ENCODE peak calls at places on chromosome 11, in five cellular contexts. One of them, this sample, is unnamed.

GRCh38 chr11:108561535-108561991 is 32.0 kb downstream of the EXPH5 start:
- DNase-seq in HCT116: no peak
- DNase-seq in HepG2: no peak
- DNase-seq in H1: no peak
- DNase-seq in K562: no peak
- DNase-seq in this sample: no peak

GRCh38 chr11:27468209-27468608 is 4.4 kb downstream of the LGR4 start:
- DNase-seq in HCT116: no peak
- DNase-seq in HepG2: no peak
- DNase-seq in H1: no peak
- DNase-seq in K562: no peak
- DNase-seq in this sample: no peak

GRCh38 chr11:94885581-94885980 is 87.8 kb downstream of the CWC15 start:
- DNase-seq in HCT116: no peak
- DNase-seq in HepG2: no peak
- DNase-seq in H1: no peak
- DNase-seq in K562: no peak
- DNase-seq in this sample: no peak

GRCh38 chr11:3920148-3920852 is 64.8 kb downstream of the STIM1 start:
- DNase-seq in HCT116: peak
- DNase-seq in HepG2: no peak
- DNase-seq in H1: no peak
- DNase-seq in K562: no peak
- DNase-seq in this sample: no peak

GRCh38 chr11:46675288-46675851 is 25.0 kb downstream of the ARHGAP1 start:
- DNase-seq in HCT116: no peak
- DNase-seq in HepG2: peak
- DNase-seq in H1: no peak
- DNase-seq in K562: no peak
- DNase-seq in this sample: peak

GRCh38 chr11:123628936-123629683 is 25.3 kb downstream of the SCN3B start:
- DNase-seq in HCT116: no peak
- DNase-seq in HepG2: no peak
- DNase-seq in H1: no peak
- DNase-seq in K562: no peak
- DNase-seq in this sample: no peak

GRCh38 chr11:10457901-10458300 is 2.8 kb downstream of the AMPD3 start:
- DNase-seq in HCT116: no peak
- DNase-seq in HepG2: no peak
- DNase-seq in H1: no peak
- DNase-seq in K562: no peak
- DNase-seq in this sample: no peak

GRCh38 chr11:124879229-124879998 is 14.2 kb downstream of the ROBO3 start:
- DNase-seq in HCT116: no peak
- DNase-seq in HepG2: no peak
- DNase-seq in H1: no peak
- DNase-seq in K562: no peak
- DNase-seq in this sample: no peak

GRCh38 chr11:13074714-13075464 is 65.8 kb downstream of the RASSF10 start:
- DNase-seq in HCT116: no peak
- DNase-seq in HepG2: no peak
- DNase-seq in H1: no peak
- DNase-seq in K562: no peak
- DNase-seq in this sample: no peak

GRCh38 chr11:469684-470667 is 19.9 kb downstream of the PTDSS2 start:
- DNase-seq in HCT116: no peak
- DNase-seq in HepG2: peak
- DNase-seq in H1: no peak
- DNase-seq in K562: no peak
- DNase-seq in this sample: peak

GRCh38 chr11:125071408-125071807 is 8.3 kb downstream of the SLC37A2 start:
- DNase-seq in HCT116: no peak
- DNase-seq in HepG2: no peak
- DNase-seq in H1: no peak
- DNase-seq in K562: no peak
- DNase-seq in this sample: peak

GRCh38 chr11:47052165-47052564 is 115.6 kb downstream of the CSTPP1 start:
- DNase-seq in HCT116: no peak
- DNase-seq in HepG2: no peak
- DNase-seq in H1: no peak
- DNase-seq in K562: no peak
- DNase-seq in this sample: no peak

GRCh38 chr11:942853-943252 is 17.2 kb downstream of the AP2A2 start:
- DNase-seq in HCT116: no peak
- DNase-seq in HepG2: no peak
- DNase-seq in H1: no peak
- DNase-seq in K562: no peak
- DNase-seq in this sample: no peak

GRCh38 chr11:118343981-118344521 is at the start of gene CD3G:
- DNase-seq in HCT116: no peak
- DNase-seq in HepG2: no peak
- DNase-seq in H1: no peak
- DNase-seq in K562: no peak
- DNase-seq in this sample: no peak

GRCh38 chr11:131370090-131370751 is at the start of gene NTM:
- DNase-seq in HCT116: no peak
- DNase-seq in HepG2: no peak
- DNase-seq in H1: no peak
- DNase-seq in K562: no peak
- DNase-seq in this sample: peak

GRCh38 chr11:69000831-69001245 is 12.2 kb downstream of the MRGPRF start:
- DNase-seq in HCT116: peak
- DNase-seq in HepG2: peak
- DNase-seq in H1: no peak
- DNase-seq in K562: no peak
- DNase-seq in this sample: peak

GRCh38 chr11:119975561-119976152 is 162.3 kb downstream of the TRIM29 start:
- DNase-seq in HCT116: no peak
- DNase-seq in HepG2: no peak
- DNase-seq in H1: peak
- DNase-seq in K562: no peak
- DNase-seq in this sample: no peak

GRCh38 chr11:8809605-8810272 is 101.2 kb upstream of the AKIP1 start:
- DNase-seq in HCT116: no peak
- DNase-seq in HepG2: peak
- DNase-seq in H1: no peak
- DNase-seq in K562: no peak
- DNase-seq in this sample: no peak

GRCh38 chr11:85827768-85828639 is 17.1 kb upstream of the SYTL2 start:
- DNase-seq in HCT116: peak
- DNase-seq in HepG2: no peak
- DNase-seq in H1: no peak
- DNase-seq in K562: no peak
- DNase-seq in this sample: peak

GRCh38 chr11:19313140-19313539 is 72.4 kb upstream of the E2F8 start:
- DNase-seq in HCT116: no peak
- DNase-seq in HepG2: no peak
- DNase-seq in H1: no peak
- DNase-seq in K562: no peak
- DNase-seq in this sample: no peak

GRCh38 chr11:65419460-65419772 is 3.2 kb upstream of the NEAT1 start:
- DNase-seq in HCT116: no peak
- DNase-seq in HepG2: no peak
- DNase-seq in H1: no peak
- DNase-seq in K562: no peak
- DNase-seq in this sample: no peak
- TF ChIP-seq JUND in HCT116: no peak
- TF ChIP-seq JUND in HepG2: no peak
- TF ChIP-seq JUND in H1: no peak
- TF ChIP-seq JUND in K562: no peak
- TF ChIP-seq JUND in this sample: no peak

GRCh38 chr11:116990061-116990473 is 108.2 kb downstream of the SIK3 start:
- DNase-seq in HCT116: no peak
- DNase-seq in HepG2: peak
- DNase-seq in H1: no peak
- DNase-seq in K562: no peak
- DNase-seq in this sample: no peak
- TF ChIP-seq JUND in HCT116: no peak
- TF ChIP-seq JUND in HepG2: no peak
- TF ChIP-seq JUND in H1: no peak
- TF ChIP-seq JUND in K562: no peak
- TF ChIP-seq JUND in this sample: no peak

GRCh38 chr11:60978546-60979380 is 7.3 kb downstream of the CD6 start:
- DNase-seq in HCT116: no peak
- DNase-seq in HepG2: no peak
- DNase-seq in H1: no peak
- DNase-seq in K562: no peak
- DNase-seq in this sample: no peak

GRCh38 chr11:60974726-60975125 is 3.2 kb downstream of the CD6 start:
- DNase-seq in HCT116: no peak
- DNase-seq in HepG2: no peak
- DNase-seq in H1: no peak
- DNase-seq in K562: no peak
- DNase-seq in this sample: no peak

GRCh38 chr11:60981515-60981914 is 10.0 kb downstream of the CD6 start:
- DNase-seq in HCT116: no peak
- DNase-seq in HepG2: no peak
- DNase-seq in H1: no peak
- DNase-seq in K562: no peak
- DNase-seq in this sample: no peak

GRCh38 chr11:60973699-60974098 is 2.2 kb downstream of the CD6 start:
- DNase-seq in HCT116: no peak
- DNase-seq in HepG2: no peak
- DNase-seq in H1: no peak
- DNase-seq in K562: no peak
- DNase-seq in this sample: no peak

GRCh38 chr11:60977224-60977623 is 5.7 kb downstream of the CD6 start:
- DNase-seq in HCT116: no peak
- DNase-seq in HepG2: no peak
- DNase-seq in H1: no peak
- DNase-seq in K562: no peak
- DNase-seq in this sample: no peak
- TF ChIP-seq JUND in HCT116: no peak
- TF ChIP-seq JUND in HepG2: no peak
- TF ChIP-seq JUND in H1: no peak
- TF ChIP-seq JUND in K562: no peak
- TF ChIP-seq JUND in this sample: no peak

DNA sequence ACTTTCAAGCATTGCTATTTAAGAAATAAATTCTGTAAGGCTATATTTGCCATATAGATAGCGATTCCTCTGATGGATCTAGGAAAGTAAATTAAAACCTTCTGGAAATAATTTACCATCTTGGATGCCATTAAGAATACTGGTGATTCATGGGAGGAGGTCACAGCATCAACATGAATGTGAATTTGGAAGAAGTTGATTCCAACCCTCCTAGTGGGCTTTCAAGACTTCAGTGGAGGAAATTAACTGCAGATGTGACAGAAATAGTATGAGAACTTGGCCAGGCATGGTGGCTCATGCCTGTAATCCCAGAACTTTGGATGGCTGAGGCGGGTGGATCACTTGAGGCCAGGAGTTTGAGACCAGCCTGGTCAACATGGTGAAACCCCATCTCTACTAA is 14.3 kb downstream of the XNDC1N start:
- DNase-seq in HCT116: no peak
- DNase-seq in HepG2: no peak
- DNase-seq in H1: no peak
- DNase-seq in K562: no peak
- DNase-seq in this sample: no peak
- TF ChIP-seq JUND in HCT116: no peak
- TF ChIP-seq JUND in HepG2: no peak
- TF ChIP-seq JUND in H1: no peak
- TF ChIP-seq JUND in K562: no peak
- TF ChIP-seq JUND in this sample: no peak

DNA sequence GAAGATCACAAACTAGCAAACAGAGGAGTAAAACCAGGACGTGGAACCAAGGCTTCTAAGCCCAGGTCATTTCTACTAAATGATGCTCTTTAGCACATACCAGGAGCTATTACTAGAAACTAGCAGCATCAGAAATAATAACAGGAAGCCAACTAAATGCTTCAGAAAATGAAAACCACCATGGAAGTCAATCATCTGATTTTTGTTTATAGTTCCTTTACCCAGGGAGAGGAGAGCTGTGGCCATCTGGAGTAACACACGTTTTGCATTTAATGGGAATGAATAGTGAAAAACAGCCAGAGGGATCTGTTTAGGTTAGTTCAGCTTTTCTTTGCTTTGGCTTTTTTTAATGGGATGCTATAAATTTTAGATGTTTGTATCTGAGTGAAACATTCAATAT is 250.7 kb upstream of the ARHGAP20 start:
- DNase-seq in HCT116: no peak
- DNase-seq in HepG2: no peak
- DNase-seq in H1: no peak
- DNase-seq in K562: no peak
- DNase-seq in this sample: no peak
- TF ChIP-seq JUND in HCT116: no peak
- TF ChIP-seq JUND in HepG2: no peak
- TF ChIP-seq JUND in H1: no peak
- TF ChIP-seq JUND in K562: no peak
- TF ChIP-seq JUND in this sample: no peak

GRCh38 chr11:134505125-134505524 is 93.1 kb upstream of the B3GAT1 start:
- DNase-seq in HCT116: no peak
- DNase-seq in HepG2: no peak
- DNase-seq in H1: no peak
- DNase-seq in K562: no peak
- DNase-seq in this sample: no peak
- TF ChIP-seq JUND in HCT116: no peak
- TF ChIP-seq JUND in HepG2: no peak
- TF ChIP-seq JUND in H1: no peak
- TF ChIP-seq JUND in K562: no peak
- TF ChIP-seq JUND in this sample: no peak

DNA sequence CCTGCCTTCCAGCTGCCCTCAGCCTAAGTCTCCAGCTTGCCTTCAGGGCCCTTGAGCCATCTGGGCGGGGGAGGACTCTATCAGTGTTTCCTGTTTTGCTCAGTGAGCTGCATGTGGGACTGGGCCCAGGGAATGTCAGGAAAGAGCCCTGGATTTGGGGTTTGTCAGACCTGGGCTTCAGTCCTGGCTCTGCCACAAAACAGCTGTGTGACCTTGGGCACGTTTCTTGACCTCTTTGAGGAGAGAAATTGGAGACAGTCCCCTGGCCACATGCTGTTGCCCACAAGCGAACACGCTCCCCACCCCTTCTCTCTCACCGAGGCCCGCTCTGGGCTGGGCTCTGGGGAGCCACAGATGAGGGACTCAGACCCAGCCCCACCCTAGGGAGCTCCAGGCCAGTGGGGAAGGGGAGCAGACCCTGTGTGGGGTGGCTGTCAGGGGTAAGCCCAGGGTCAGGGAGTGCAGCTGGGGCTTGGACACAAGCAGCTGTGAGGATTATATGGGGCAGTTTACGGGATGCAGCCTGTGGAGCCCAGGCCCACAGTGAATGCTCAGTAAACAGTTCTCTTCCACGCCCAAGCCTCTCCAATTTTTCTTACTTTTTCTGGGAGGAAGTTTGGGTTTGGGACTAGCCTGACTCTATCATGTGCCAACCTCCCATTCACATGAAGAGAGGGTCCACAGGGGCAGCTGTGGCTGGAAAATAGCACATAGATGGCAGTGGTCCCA is 12.3 kb downstream of the MYO7A start:
- DNase-seq in HCT116: no peak
- DNase-seq in HepG2: no peak
- DNase-seq in H1: peak
- DNase-seq in K562: no peak
- DNase-seq in this sample: no peak
- TF ChIP-seq JUND in HCT116: no peak
- TF ChIP-seq JUND in HepG2: no peak
- TF ChIP-seq JUND in H1: no peak
- TF ChIP-seq JUND in K562: no peak
- TF ChIP-seq JUND in this sample: no peak

This sample was measured in T47D.